ENCODE peak calls at places on chromosomes 3 and 15, in eight cellular contexts. D, Y, Q, P, H, F, E and B are unnamed samples.

GRCh38 chr3:129001817-129002572 is 891 bp downstream of the EFCC1 start:
- DNase-seq in D (peak; percentile 51), Y (peak; percentile 58), Q (no peak), P (no peak), H (no peak), F (no peak), E (no peak), B (peak; percentile 31)

GRCh38 chr15:80942266-80942665 is 47.4 kb downstream of the MESD start:
- DNase-seq in D (no peak), Y (no peak), Q (no peak), P (no peak), H (no peak), F (no peak), E (no peak), B (no peak)

GRCh38 chr15:101514318-101514717 is 24.8 kb upstream of the PCSK6 start:
- DNase-seq in D (no peak), Y (no peak), Q (no peak), P (no peak), H (no peak), F (no peak), E (no peak), B (no peak)

GRCh38 chr3:156233875-156234274 is 113.5 kb downstream of the KCNAB1 start:
- DNase-seq in D (no peak), Y (no peak), Q (no peak), P (no peak), H (no peak), F (no peak), E (no peak), B (no peak)

GRCh38 chr3:172152869-172153268 is 113.5 kb downstream of the FNDC3B start:
- DNase-seq in D (no peak), Y (no peak), Q (no peak), P (peak; percentile 63), H (no peak), F (no peak), E (no peak), B (no peak)

GRCh38 chr3:113018461-113019181 is 27.8 kb downstream of the GTPBP8 start:
- DNase-seq in D (no peak), Y (no peak), Q (no peak), P (no peak), H (no peak), F (no peak), E (no peak), B (no peak)

GRCh38 chr15:28456476-28457395 is 76.0 kb downstream of the GOLGA8G start:
- DNase-seq in D (no peak), Y (peak; percentile 20), Q (peak; percentile 15), P (no peak), H (peak; percentile 64), F (no peak), E (no peak), B (no peak)

GRCh38 chr3:32960404-32961160 is 9.1 kb downstream of the CCR4 start:
- DNase-seq in D (no peak), Y (no peak), Q (no peak), P (no peak), H (no peak), F (no peak), E (no peak), B (no peak)

GRCh38 chr3:8524249-8524648 is 22.6 kb downstream of the LMCD1 start:
- DNase-seq in D (no peak), Y (no peak), Q (no peak), P (no peak), H (no peak), F (no peak), E (no peak), B (no peak)

GRCh38 chr3:141452773-141453172 is 34.1 kb upstream of the RASA2 start:
- DNase-seq in D (no peak), Y (no peak), Q (no peak), P (no peak), H (no peak), F (no peak), E (no peak), B (no peak)

GRCh38 chr15:50235794-50236193 is 29.7 kb downstream of the HDC start:
- DNase-seq in D (no peak), Y (no peak), Q (no peak), P (peak; percentile 32), H (no peak), F (no peak), E (no peak), B (no peak)

GRCh38 chr15:45635191-45635638 is 386 bp downstream of the SQOR start:
- DNase-seq in D (peak; percentile 57), Y (peak; percentile 49), Q (peak; percentile 84), P (peak; percentile 15), H (peak; percentile 91), F (peak; percentile 55), E (no peak), B (peak; percentile 67)

GRCh38 chr15:82536409-82537350 is 3.6 kb downstream of the RPS17 start:
- DNase-seq in D (no peak), Y (no peak), Q (no peak), P (no peak), H (no peak), F (no peak), E (no peak), B (no peak)

GRCh38 chr15:76376029-76376428 is 39.5 kb downstream of the ISL2 start:
- DNase-seq in D (peak; percentile 50), Y (no peak), Q (no peak), P (no peak), H (no peak), F (no peak), E (no peak), B (no peak)

GRCh38 chr3:129016366-129016724 is 15.2 kb downstream of the EFCC1 start:
- DNase-seq in D (no peak), Y (no peak), Q (no peak), P (no peak), H (no peak), F (no peak), E (no peak), B (peak; percentile 59)

GRCh38 chr3:46908294-46908985 is 30.9 kb downstream of the PTH1R start:
- DNase-seq in D (no peak), Y (no peak), Q (peak; percentile 44), P (peak; percentile 33), H (peak; percentile 64), F (no peak), E (no peak), B (peak; percentile 11)

DNA sequence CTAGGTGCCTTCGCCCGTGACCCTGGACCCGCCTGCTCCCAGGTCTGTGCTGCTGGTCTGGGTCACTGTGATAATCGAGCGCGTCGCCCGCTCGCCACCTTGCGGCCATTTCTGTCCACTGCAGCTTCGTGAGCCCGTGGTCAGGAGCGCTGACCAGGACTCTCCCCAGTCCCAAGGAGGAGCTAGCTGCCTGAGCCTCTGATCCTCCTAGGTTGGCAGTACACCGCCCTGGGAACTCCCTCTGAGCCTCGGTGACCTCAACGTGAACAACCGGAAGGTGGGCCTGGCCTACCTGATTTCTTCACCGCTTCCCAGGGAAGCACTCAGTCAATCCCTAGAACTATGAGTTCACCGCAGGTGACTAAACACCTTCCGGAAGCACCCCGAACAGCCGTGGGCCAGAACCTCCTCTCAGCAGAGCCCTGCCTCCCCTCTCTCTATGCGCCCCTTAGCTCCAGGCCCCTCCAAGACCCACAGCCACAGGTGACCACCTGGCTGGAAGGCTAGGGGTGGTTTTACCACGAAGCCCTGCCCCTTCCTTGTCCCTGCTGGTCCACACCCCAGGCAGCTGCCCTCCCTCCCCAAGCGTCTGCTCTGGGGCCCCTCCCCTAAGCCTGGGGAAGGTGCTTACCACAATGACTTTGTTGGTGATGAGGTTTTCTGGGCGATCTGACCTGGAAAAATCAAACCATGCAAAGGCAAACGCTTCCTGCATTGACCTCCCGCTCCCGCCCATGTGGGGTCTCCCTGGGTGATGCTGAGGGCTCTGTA is 9.7 kb downstream of the PLA2G4D start:
- DNase-seq in D (peak; percentile 77), Y (peak; percentile 82), Q (peak; percentile 65), P (peak; percentile 41), H (peak; percentile 89), F (peak; percentile 71), E (peak; percentile 3), B (peak; percentile 49)
- TF ChIP-seq CTCF in D (peak; percentile 85), Y (peak; percentile 86), Q (peak; percentile 98), P (peak; percentile 96), H (peak; percentile 95), F (peak; percentile 93), E (peak; percentile 90), B (peak; percentile 26)

DNA sequence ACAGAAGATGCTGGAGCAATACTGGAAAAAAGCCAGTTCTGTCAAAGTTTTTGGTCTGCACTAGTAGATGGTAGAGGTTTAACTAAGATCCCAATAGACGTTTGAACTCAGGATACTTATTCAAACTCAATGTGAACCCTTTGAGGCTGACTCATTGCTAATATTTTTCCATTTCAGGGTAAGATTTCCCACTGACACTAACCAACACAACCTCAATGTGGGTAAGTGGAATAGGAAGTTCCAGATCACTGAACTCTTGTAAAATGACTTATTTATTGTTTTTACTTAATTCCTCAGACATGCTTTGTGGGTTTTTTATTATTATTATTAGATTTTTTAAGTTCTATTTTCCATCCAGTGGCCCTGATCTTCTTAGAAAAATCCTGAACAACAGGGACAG is 1024.8 kb downstream of the EPHA3 start:
- DNase-seq in D (no peak), Y (no peak), Q (no peak), P (no peak), H (no peak), F (no peak), E (no peak), B (no peak)
- TF ChIP-seq CTCF in D (no peak), Y (no peak), Q (no peak), P (no peak), H (no peak), F (no peak), E (no peak), B (no peak)

GRCh38 chr15:95025924-95026728 is 794.8 kb downstream of the MCTP2 start:
- DNase-seq in D (peak; percentile 64), Y (peak; percentile 73), Q (peak; percentile 18), P (peak; percentile 61), H (no peak), F (peak; percentile 28), E (peak; percentile 33), B (no peak)
- TF ChIP-seq CTCF in D (peak; percentile 73), Y (peak; percentile 61), Q (peak; percentile 41), P (peak; percentile 90), H (peak; percentile 61), F (peak; percentile 46), E (peak; percentile 85), B (no peak)

GRCh38 chr3:188926741-188927650 is 244.8 kb upstream of the TPRG1 start:
- DNase-seq in D (peak; percentile 30), Y (no peak), Q (no peak), P (no peak), H (no peak), F (no peak), E (no peak), B (no peak)

GRCh38 chr3:188927971-188928370 is 243.8 kb upstream of the TPRG1 start:
- DNase-seq in D (no peak), Y (no peak), Q (no peak), P (no peak), H (no peak), F (no peak), E (no peak), B (no peak)

GRCh38 chr3:188926141-188926540 is 245.6 kb upstream of the TPRG1 start:
- DNase-seq in D (no peak), Y (no peak), Q (no peak), P (no peak), H (no peak), F (no peak), E (no peak), B (no peak)

GRCh38 chr3:188931531-188931930 is 240.2 kb upstream of the TPRG1 start:
- DNase-seq in D (no peak), Y (no peak), Q (no peak), P (no peak), H (no peak), F (no peak), E (no peak), B (no peak)

DNA sequence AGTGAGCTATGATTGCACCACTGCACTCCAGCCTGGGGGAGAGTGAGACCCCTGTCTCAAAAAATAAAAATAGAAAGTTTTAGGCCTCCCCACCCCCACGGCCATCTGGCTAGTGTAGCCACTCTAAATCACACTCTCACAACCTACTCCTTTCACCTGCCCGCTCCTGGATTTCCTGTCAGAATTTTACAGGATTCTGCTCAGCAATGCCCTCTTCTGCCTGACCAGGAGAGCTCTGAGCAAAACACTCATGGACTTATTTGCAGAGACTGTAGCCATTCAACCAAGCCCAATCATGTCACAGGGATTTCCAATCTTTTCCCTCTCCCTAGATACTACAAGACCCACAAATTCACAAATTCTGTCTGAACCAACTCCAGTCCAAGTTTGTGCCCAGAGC is 242.6 kb upstream of the TPRG1 start:
- DNase-seq in D (peak; percentile 36), Y (no peak), Q (no peak), P (no peak), H (no peak), F (no peak), E (no peak), B (no peak)
- TF ChIP-seq CTCF in D (no peak), Y (no peak), Q (no peak), P (peak; percentile 31), H (peak; percentile 26), F (peak; percentile 37), E (peak; percentile 15), B (no peak)